ENCODE peak calls at places on chromosomes 2 and 18, in ten cellular contexts. W is A549, X is upper lobe of left lung, R is neural progenitor cell, P is ovary, J is brain microvascular endothelial cell, Q is foreskin fibroblast, O is heart right ventricle, A is NB4, U is GM12864. I is an unnamed sample.
A peak's percentile ranks its signal among the peaks of the same experiment; 100 is the strongest.

GRCh38 chr2:11342561-11343343 is 1.7 kb downstream of the ROCK2 start:
- DNase-seq in X (no peak), O (no peak), R (peak; percentile 44), U (no peak), A (peak; percentile 71), W (peak; percentile 56), J (peak; percentile 77), Q (peak; percentile 78), P (no peak), I (peak; percentile 60)

GRCh38 chr2:145652546-145652945 is 1132.6 kb upstream of the ZEB2 start:
- DNase-seq in U (no peak), W (no peak), J (no peak), O (no peak), Q (no peak), X (no peak), R (no peak), A (no peak), P (no peak), I (peak; percentile 55)

GRCh38 chr2:132929786-132930185 is 259.8 kb upstream of the LYPD1 start:
- DNase-seq in Q (no peak), R (no peak), X (no peak), J (peak; percentile 20), O (no peak), W (no peak), A (no peak), P (no peak), U (no peak), I (peak; percentile 4)

GRCh38 chr2:204888222-204888621 is 342.9 kb downstream of the PARD3B start:
- DNase-seq in P (no peak), O (no peak), J (no peak), Q (peak; percentile 32), A (no peak), X (no peak), R (no peak), U (no peak), W (no peak), I (no peak)

GRCh38 chr2:197090713-197091367 is 164.3 kb upstream of the PGAP1 start:
- DNase-seq in A (no peak), X (no peak), P (no peak), J (no peak), R (no peak), W (no peak), O (no peak), Q (no peak), U (no peak), I (no peak)

GRCh38 chr2:38708900-38709321 is 42.2 kb downstream of the SRSF7 start:
- DNase-seq in O (no peak), U (no peak), W (no peak), Q (no peak), P (no peak), A (no peak), R (no peak), X (no peak), J (no peak), I (no peak)

GRCh38 chr2:203722411-203722810 is 16.0 kb downstream of the CD28 start:
- DNase-seq in O (no peak), A (no peak), U (no peak), P (no peak), R (no peak), Q (no peak), X (no peak), J (no peak), W (no peak), I (no peak)

GRCh38 chr2:64963719-64964118 is 25.5 kb upstream of the SLC1A4 start:
- DNase-seq in X (no peak), A (no peak), W (no peak), R (no peak), J (no peak), O (no peak), U (no peak), Q (no peak), P (no peak), I (no peak)

GRCh38 chr2:240397542-240397916 is 37.9 kb upstream of the GPC1 start:
- DNase-seq in J (no peak), O (no peak), R (no peak), Q (no peak), W (no peak), A (no peak), U (no peak), P (peak; percentile 11), X (no peak), I (no peak)

GRCh38 chr2:37672104-37672869 is 845 bp upstream of the CDC42EP3 start:
- DNase-seq in X (peak; percentile 80), O (peak; percentile 79), A (peak; percentile 98), P (peak; percentile 81), J (peak; percentile 81), U (peak; percentile 74), W (peak; percentile 91), R (peak; percentile 94), Q (peak; percentile 82), I (peak; percentile 84)

GRCh38 chr2:26458365-26459042 is 19.4 kb downstream of the OTOF start:
- DNase-seq in W (no peak), X (no peak), O (no peak), J (no peak), U (no peak), A (no peak), Q (no peak), R (no peak), P (no peak), I (no peak)

GRCh38 chr2:72367530-72368225 is 220.0 kb upstream of the CYP26B1 start:
- DNase-seq in O (peak; percentile 24), P (no peak), U (no peak), W (peak; percentile 51), R (peak; percentile 50), X (peak; percentile 67), A (no peak), J (peak; percentile 92), Q (peak; percentile 82), I (peak; percentile 98)

GRCh38 chr2:218327451-218327850 is 29.2 kb upstream of the CATIP start:
- DNase-seq in R (no peak), Q (no peak), J (no peak), O (no peak), A (peak; percentile 76), U (no peak), X (no peak), W (no peak), P (no peak), I (no peak)

GRCh38 chr18:42030586-42031182 is 75.7 kb downstream of the PIK3C3 start:
- DNase-seq in O (no peak), U (no peak), A (peak; percentile 25), P (no peak), X (no peak), Q (no peak), W (peak; percentile 24), R (peak; percentile 50), J (peak; percentile 29), I (peak; percentile 31)
- TF ChIP-seq CTCF in O (no peak), U (peak; percentile 49), A (peak; percentile 60), P (no peak), X (no peak), Q (peak; percentile 80), W (peak; percentile 40), R (peak; percentile 71), J (peak; percentile 89), I (peak; percentile 75)

DNA sequence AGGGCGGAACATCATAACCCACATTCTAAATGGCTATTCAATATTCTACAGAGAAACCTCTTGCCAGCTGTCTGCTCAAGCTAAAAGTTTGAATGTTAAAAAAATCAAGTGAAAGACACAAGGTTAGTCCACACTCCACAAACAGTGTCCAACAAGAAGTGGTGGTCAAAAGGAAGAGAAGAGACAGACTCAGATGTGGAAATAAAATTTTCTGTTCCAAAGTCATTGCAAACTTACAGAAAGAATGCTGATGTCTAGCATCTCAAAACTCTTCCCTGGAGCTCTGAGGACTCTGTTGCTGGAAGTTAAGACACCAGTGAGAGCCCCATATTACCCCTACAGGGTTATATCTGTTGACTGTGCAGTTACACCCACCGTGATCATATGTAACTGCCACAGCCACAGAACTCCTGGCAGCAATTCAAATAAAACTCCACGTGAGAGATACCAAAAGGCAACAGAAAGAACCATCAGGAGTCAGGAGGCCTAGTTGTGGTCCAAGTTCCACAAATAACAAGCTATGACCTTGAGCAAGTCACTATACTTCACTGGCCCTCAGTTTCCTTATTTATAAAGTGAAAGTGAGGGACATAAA is 60.9 kb downstream of the AAK1 start:
- DNase-seq in J (peak; percentile 56), X (no peak), P (no peak), W (no peak), R (no peak), Q (no peak), O (no peak), U (no peak), A (peak; percentile 66), I (peak; percentile 52)
- H3K4me3 ChIP-seq in J (no peak overlapping the region), X (no peak overlapping the region), P (no peak overlapping the region), W (no peak overlapping the region), R (no peak overlapping the region), Q (no peak overlapping the region), O (peak overlapping the region; percentile 30), U (no peak overlapping the region), A (peak overlapping the region; percentile 37), I (no peak overlapping the region)

DNA sequence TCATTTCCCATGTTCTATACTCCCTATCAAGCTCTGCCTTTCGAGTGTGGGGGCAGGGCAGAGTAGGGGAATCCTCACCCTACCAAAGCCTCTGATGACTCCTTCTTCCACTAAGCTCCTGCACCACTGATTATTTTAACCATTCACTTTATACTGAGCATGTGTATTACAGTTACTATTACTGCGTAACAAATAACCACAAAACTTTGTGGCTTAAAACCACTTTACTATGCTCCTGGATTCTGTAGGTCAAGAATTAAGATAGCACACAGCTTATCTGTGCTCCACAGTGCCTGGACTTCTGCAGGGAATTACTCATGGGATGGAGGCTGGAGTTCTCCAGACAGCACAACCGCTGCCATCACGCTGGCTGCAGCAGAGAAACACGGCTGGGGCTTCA is 117.4 kb upstream of the DNAJC10 start:
- DNase-seq in R (no peak), W (no peak), Q (no peak), J (no peak), A (no peak), O (no peak), U (no peak), X (no peak), P (no peak), I (no peak)
- TF ChIP-seq CTCF in R (no peak), W (no peak), Q (no peak), J (no peak), A (no peak), O (no peak), U (no peak), X (no peak), P (no peak), I (no peak)

GRCh38 chr2:234982096-234982834 is 30.4 kb downstream of the SH3BP4 start:
- DNase-seq in U (no peak), P (no peak), O (no peak), X (no peak), R (no peak), W (no peak), A (no peak), J (no peak), Q (no peak), I (no peak)

GRCh38 chr2:234981197-234982095 is 29.6 kb downstream of the SH3BP4 start:
- DNase-seq in U (no peak), J (peak; percentile 97), P (peak; percentile 63), Q (peak; percentile 99), X (peak; percentile 70), W (peak; percentile 91), O (peak; percentile 64), R (peak; percentile 77), A (no peak), I (peak; percentile 99)

GRCh38 chr2:234978466-234979203 is 26.8 kb downstream of the SH3BP4 start:
- DNase-seq in O (no peak), J (no peak), A (no peak), U (no peak), X (peak; percentile 57), W (no peak), Q (no peak), R (no peak), P (no peak), I (peak; percentile 53)

GRCh38 chr2:234979204-234980167 is 27.7 kb downstream of the SH3BP4 start:
- DNase-seq in O (no peak), A (no peak), J (no peak), R (no peak), U (no peak), W (no peak), X (no peak), P (no peak), Q (no peak), I (peak; percentile 67)

GRCh38 chr2:234980476-234981187 is 28.8 kb downstream of the SH3BP4 start:
- DNase-seq in A (no peak), J (peak; percentile 37), O (no peak), X (peak; percentile 46), W (no peak), Q (no peak), U (no peak), R (no peak), P (no peak), I (peak; percentile 59)
- H3K4me3 ChIP-seq in A (no peak overlapping the region), J (no peak overlapping the region), O (no peak overlapping the region), X (peak overlapping the region; percentile 13), W (peak overlapping the region; percentile 34), Q (no peak overlapping the region), U (no peak overlapping the region), R (no peak overlapping the region), P (peak overlapping the region; percentile 18), I (no peak overlapping the region)